ENCODE peak calls at places on chromosomes 6 and 20, in nine cellular contexts. A, D, Y, O, P, N, J, Z and S are unnamed samples.

GRCh38 chr20:37194616-37195015 is 15.3 kb upstream of the MROH8 start:
- DNase-seq in A (no peak), D (no peak), Y (no peak), O (no peak), P (no peak), N (no peak), J (no peak), Z (no peak), S (no peak)

GRCh38 chr6:14521141-14521540 is 403.6 kb downstream of the CD83 start:
- DNase-seq in A (no peak), D (no peak), Y (no peak), O (no peak), P (no peak), N (no peak), J (no peak), Z (no peak), S (no peak)

GRCh38 chr6:165968409-165968807 is 199.2 kb downstream of the TBXT start:
- DNase-seq in A (no peak), D (no peak), Y (no peak), O (no peak), P (no peak), N (no peak), J (no peak), Z (no peak), S (peak)

GRCh38 chr20:49306903-49307336 is 29.1 kb upstream of the ZNFX1 start:
- DNase-seq in A (no peak), D (no peak), Y (no peak), O (no peak), P (no peak), N (peak), J (no peak), Z (no peak), S (no peak)

GRCh38 chr6:13049666-13050254 is 278.6 kb downstream of the TBC1D7 start:
- DNase-seq in A (no peak), D (no peak), Y (no peak), O (no peak), P (no peak), N (no peak), J (no peak), Z (no peak), S (no peak)

GRCh38 chr6:112296122-112296521 is 41.8 kb upstream of the LAMA4 start:
- DNase-seq in A (peak), D (peak), Y (peak), O (no peak), P (no peak), N (no peak), J (peak), Z (no peak), S (peak)

GRCh38 chr6:168648240-168648639 is 207.3 kb downstream of the SMOC2 start:
- DNase-seq in A (peak), D (no peak), Y (no peak), O (no peak), P (no peak), N (no peak), J (no peak), Z (no peak), S (no peak)

GRCh38 chr20:25253606-25254275 is 5.9 kb downstream of the PYGB start:
- DNase-seq in A (no peak), D (no peak), Y (peak), O (no peak), P (no peak), N (no peak), J (no peak), Z (no peak), S (peak)

GRCh38 chr6:33312361-33313104 is 1.3 kb downstream of the TAPBP start:
- DNase-seq in A (peak), D (peak), Y (peak), O (peak), P (peak), N (peak), J (peak), Z (peak), S (peak)

GRCh38 chr6:32073066-32073465 is 34.9 kb downstream of the CYP21A2 start:
- DNase-seq in A (no peak), D (no peak), Y (no peak), O (no peak), P (no peak), N (no peak), J (no peak), Z (no peak), S (no peak)

GRCh38 chr6:29746050-29746449 is 22.8 kb downstream of the HLA-F start:
- DNase-seq in A (no peak), D (no peak), Y (no peak), O (no peak), P (no peak), N (no peak), J (no peak), Z (no peak), S (no peak)

GRCh38 chr6:167699141-167700036 is 127.3 kb upstream of the AFDN start:
- DNase-seq in A (no peak), D (peak), Y (peak), O (peak), P (peak), N (no peak), J (no peak), Z (peak), S (no peak)

GRCh38 chr6:139926711-139927110 is 552.3 kb upstream of the CITED2 start:
- DNase-seq in A (peak), D (no peak), Y (peak), O (no peak), P (no peak), N (no peak), J (peak), Z (no peak), S (no peak)

GRCh38 chr6:159595173-159595572 is 97.9 kb downstream of the SOD2 start:
- DNase-seq in A (peak), D (peak), Y (peak), O (no peak), P (no peak), N (no peak), J (peak), Z (no peak), S (peak)

GRCh38 chr6:136347847-136348246 is 58.2 kb upstream of the BCLAF1 start:
- DNase-seq in A (peak), D (no peak), Y (peak), O (no peak), P (no peak), N (no peak), J (no peak), Z (no peak), S (peak)

GRCh38 chr6:22943331-22943730 is 374.0 kb downstream of the HDGFL1 start:
- DNase-seq in A (no peak), D (no peak), Y (no peak), O (no peak), P (no peak), N (no peak), J (peak), Z (no peak), S (no peak)
- TF ChIP-seq CTCF in A (no peak), D (no peak), Y (no peak), O (no peak), P (no peak), N (no peak), J (no peak), Z (no peak), S (no peak)

GRCh38 chr6:158391276-158391675 is 79.0 kb downstream of the TULP4 start:
- DNase-seq in A (no peak), D (no peak), Y (no peak), O (no peak), P (no peak), N (no peak), J (peak), Z (no peak), S (no peak)

GRCh38 chr6:158389188-158389919 is 77.1 kb downstream of the TULP4 start:
- DNase-seq in A (peak), D (peak), Y (peak), O (no peak), P (no peak), N (no peak), J (no peak), Z (no peak), S (peak)

GRCh38 chr6:158387036-158387435 is 74.8 kb downstream of the TULP4 start:
- DNase-seq in A (no peak), D (no peak), Y (no peak), O (no peak), P (no peak), N (no peak), J (no peak), Z (no peak), S (no peak)

GRCh38 chr6:158387578-158387977 is 75.3 kb downstream of the TULP4 start:
- DNase-seq in A (no peak), D (no peak), Y (no peak), O (no peak), P (no peak), N (no peak), J (no peak), Z (no peak), S (no peak)

GRCh38 chr6:158388727-158389126 is 76.5 kb downstream of the TULP4 start:
- DNase-seq in A (no peak), D (no peak), Y (no peak), O (no peak), P (no peak), N (no peak), J (no peak), Z (no peak), S (no peak)
- H3K4me3 ChIP-seq in A (no peak), D (no peak), Y (no peak), O (no peak), P (no peak), N (no peak), J (no peak), Z (no peak), S (no peak)

GRCh38 chr20:11677445-11678235 is 240.1 kb upstream of the BTBD3 start:
- DNase-seq in A (no peak), D (no peak), Y (no peak), O (no peak), P (no peak), N (no peak), J (no peak), Z (no peak), S (no peak)

GRCh38 chr20:11675920-11676617 is 241.6 kb upstream of the BTBD3 start:
- DNase-seq in A (peak), D (no peak), Y (no peak), O (no peak), P (no peak), N (no peak), J (peak), Z (no peak), S (no peak)

GRCh38 chr20:11682285-11682684 is 235.4 kb upstream of the BTBD3 start:
- DNase-seq in A (no peak), D (no peak), Y (no peak), O (no peak), P (no peak), N (no peak), J (no peak), Z (no peak), S (no peak)

GRCh38 chr20:11672959-11673358 is 244.7 kb upstream of the BTBD3 start:
- DNase-seq in A (no peak), D (no peak), Y (no peak), O (no peak), P (no peak), N (no peak), J (no peak), Z (no peak), S (no peak)

GRCh38 chr20:11676618-11677289 is 240.9 kb upstream of the BTBD3 start:
- DNase-seq in A (peak), D (peak), Y (peak), O (no peak), P (no peak), N (peak), J (peak), Z (peak), S (peak)
- TF ChIP-seq CTCF in A (peak), D (peak), Y (peak), O (peak), P (no peak), N (peak), J (peak), Z (peak), S (peak)

DNA sequence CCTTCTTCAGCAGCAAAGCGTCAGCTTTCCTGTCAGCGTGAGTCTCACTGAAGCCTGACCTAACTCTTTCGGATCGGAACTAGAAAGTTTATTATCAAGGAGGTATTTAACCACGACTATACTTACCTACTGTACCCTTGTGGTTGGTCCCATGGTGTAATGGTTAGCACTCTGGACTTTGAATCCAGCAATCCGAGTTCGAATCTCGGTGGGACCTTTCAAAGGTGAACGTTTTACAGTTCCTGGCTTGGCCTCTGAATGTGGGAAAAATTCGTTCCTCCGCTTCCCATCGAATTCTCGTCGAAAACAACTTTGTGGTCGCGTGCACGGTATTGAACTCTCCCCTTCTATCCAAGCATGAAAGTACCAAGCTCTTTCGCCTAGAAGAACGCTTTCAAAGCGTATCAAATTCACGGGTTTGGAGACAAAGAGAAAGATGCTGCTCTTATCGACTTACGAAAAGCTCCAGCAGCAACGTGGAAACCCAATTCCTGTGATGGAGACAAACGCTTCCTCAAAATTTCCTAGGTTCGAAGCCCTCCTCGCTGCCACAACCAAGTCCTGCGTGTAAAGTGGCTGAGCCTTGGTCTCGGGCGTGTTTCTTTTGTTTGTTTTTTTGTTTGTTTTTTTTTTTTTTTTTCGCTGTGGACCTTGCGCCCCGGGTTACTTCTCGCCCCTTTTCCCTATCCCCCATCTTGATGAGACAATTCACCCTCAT is 63.7 kb downstream of the GPX5 start:
- DNase-seq in A (peak), D (peak), Y (peak), O (peak), P (no peak), N (no peak), J (peak), Z (no peak), S (peak)
- H3K4me3 ChIP-seq in A (peak), D (peak), Y (peak), O (no peak), P (no peak), N (no peak), J (peak), Z (no peak), S (peak)

GRCh38 chr20:43409041-43409913 is 48.4 kb upstream of the SRSF6 start:
- DNase-seq in A (peak), D (peak), Y (peak), O (no peak), P (no peak), N (no peak), J (no peak), Z (no peak), S (peak)
- TF ChIP-seq CTCF in A (peak), D (peak), Y (peak), O (peak), P (peak), N (peak), J (peak), Z (peak), S (peak)